ENCODE peak calls at places on chromosome 5, in seven cellular contexts. J is AG09319, Z is stomach, R is OCI-LY7, I is cardiac fibroblast, U is GM06990, X is endothelial cell. B is an unnamed sample.

GRCh38 chr5:106374956-106375355 is 1295.8 kb downstream of the EFNA5 start:
- DNase-seq in J (no peak), Z (no peak), R (no peak), I (no peak), U (no peak), X (no peak), B (no peak)

GRCh38 chr5:177312649-177313181 is 1.0 kb upstream of the MXD3 start:
- DNase-seq in J (no peak), Z (no peak), R (peak; percentile 92), I (no peak), U (peak; percentile 71), X (no peak), B (peak; percentile 37)

GRCh38 chr5:133273661-133274596 is 222.1 kb downstream of the HSPA4 start:
- DNase-seq in J (no peak), Z (no peak), R (no peak), I (peak; percentile 57), U (no peak), X (no peak), B (peak; percentile 12)

GRCh38 chr5:127322405-127322804 is 31.8 kb downstream of the MEGF10 start:
- DNase-seq in J (no peak), Z (no peak), R (no peak), I (no peak), U (no peak), X (no peak), B (no peak)

GRCh38 chr5:109409061-109409843 is 522 bp downstream of the PJA2 start:
- DNase-seq in J (peak; percentile 44), Z (peak; percentile 65), R (peak; percentile 79), I (peak; percentile 85), U (peak; percentile 87), X (peak; percentile 52), B (peak; percentile 63)

GRCh38 chr5:181191526-181192336 is 13.3 kb downstream of the TRIM7 start:
- DNase-seq in J (peak; percentile 87), Z (peak; percentile 97), R (peak; percentile 96), I (peak; percentile 98), U (peak; percentile 97), X (peak; percentile 97), B (peak; percentile 94)

GRCh38 chr5:10856646-10857332 is 95.8 kb upstream of the DAP start:
- DNase-seq in J (no peak), Z (peak; percentile 42), R (peak; percentile 24), I (peak; percentile 43), U (peak; percentile 19), X (peak; percentile 85), B (peak; percentile 69)

GRCh38 chr5:54551906-54552305 is 34.3 kb downstream of the SNX18 start:
- DNase-seq in J (no peak), Z (no peak), R (no peak), I (no peak), U (no peak), X (no peak), B (no peak)

GRCh38 chr5:40911278-40911677 is 2.0 kb downstream of the C7 start:
- DNase-seq in J (no peak), Z (no peak), R (no peak), I (peak; percentile 60), U (no peak), X (no peak), B (no peak)

GRCh38 chr5:130964238-130965192 is 200.5 kb downstream of the HINT1 start:
- DNase-seq in J (no peak), Z (no peak), R (no peak), I (no peak), U (no peak), X (no peak), B (no peak)

GRCh38 chr5:51748667-51749066 is 365.4 kb downstream of the ISL1 start:
- DNase-seq in J (no peak), Z (no peak), R (no peak), I (no peak), U (no peak), X (no peak), B (no peak)

GRCh38 chr5:28313543-28314334 is 1275.4 kb upstream of the CDH9 start:
- DNase-seq in J (no peak), Z (no peak), R (no peak), I (peak; percentile 20), U (no peak), X (no peak), B (no peak)

GRCh38 chr5:133635051-133635450 is 22.7 kb upstream of the FSTL4 start:
- DNase-seq in J (no peak), Z (no peak), R (no peak), I (no peak), U (no peak), X (no peak), B (peak; percentile 26)

GRCh38 chr5:151676719-151677118 is 10.0 kb downstream of the SPARC start:
- DNase-seq in J (no peak), Z (no peak), R (no peak), I (peak; percentile 54), U (no peak), X (peak; percentile 17), B (no peak)

GRCh38 chr5:145778144-145778900 is 56.8 kb downstream of the PRELID2 start:
- DNase-seq in J (no peak), Z (no peak), R (no peak), I (no peak), U (no peak), X (no peak), B (no peak)

GRCh38 chr5:72122619-72123018 is 15.3 kb downstream of the MAP1B start:
- DNase-seq in J (no peak), Z (no peak), R (no peak), I (no peak), U (no peak), X (no peak), B (no peak)

GRCh38 chr5:81425569-81425968 is 31.6 kb upstream of the ACOT12 start:
- DNase-seq in J (no peak), Z (no peak), R (peak; percentile 75), I (peak; percentile 74), U (peak; percentile 28), X (no peak), B (peak; percentile 47)

GRCh38 chr5:163162645-163163044 is 274.8 kb upstream of the CCNG1 start:
- DNase-seq in J (no peak), Z (no peak), R (no peak), I (no peak), U (no peak), X (no peak), B (no peak)

GRCh38 chr5:151733727-151734408 is 24.6 kb downstream of the ATOX1 start:
- DNase-seq in J (no peak), Z (no peak), R (no peak), I (peak; percentile 33), U (no peak), X (no peak), B (peak; percentile 82)

GRCh38 chr5:42908086-42908485 is 96.4 kb upstream of the SELENOP start:
- DNase-seq in J (no peak), Z (no peak), R (no peak), I (no peak), U (no peak), X (no peak), B (no peak)

GRCh38 chr5:42915306-42915866 is 103.7 kb upstream of the SELENOP start:
- DNase-seq in J (no peak), Z (no peak), R (no peak), I (no peak), U (no peak), X (no peak), B (no peak)

GRCh38 chr5:42908509-42909488 is 97.1 kb upstream of the SELENOP start:
- DNase-seq in J (peak; percentile 69), Z (peak; percentile 93), R (peak; percentile 85), I (peak; percentile 91), U (peak; percentile 62), X (peak; percentile 87), B (peak; percentile 74)

GRCh38 chr5:42912184-42912766 is 100.6 kb upstream of the SELENOP start:
- DNase-seq in J (peak; percentile 22), Z (no peak), R (peak; percentile 33), I (peak; percentile 77), U (no peak), X (peak; percentile 22), B (peak; percentile 39)
- TF ChIP-seq CTCF in J (peak; percentile 50), Z (no peak), R (peak; percentile 71), I (peak; percentile 56), U (peak; percentile 45), X (no peak), B (peak; percentile 72)

DNA sequence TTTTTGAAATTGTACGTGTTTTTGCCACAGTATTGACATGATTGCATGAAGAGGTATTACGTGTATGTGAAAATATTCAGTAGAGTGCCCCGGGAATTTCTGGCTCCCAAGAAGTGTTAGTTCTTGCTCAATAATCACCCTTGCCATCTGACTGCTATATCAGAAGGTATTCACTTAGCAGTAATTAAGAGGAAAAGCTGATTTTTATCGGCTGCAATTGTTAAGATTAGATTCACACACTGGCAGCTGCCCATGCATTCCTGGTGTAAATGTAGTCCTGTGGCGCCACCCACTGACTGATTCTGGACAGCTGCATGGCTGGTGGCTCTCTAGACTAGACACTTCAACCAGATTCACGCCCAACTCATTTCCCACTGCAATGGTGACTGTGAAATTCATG is 440.0 kb upstream of the ADAMTS16 start:
- DNase-seq in J (no peak), Z (no peak), R (peak; percentile 25), I (no peak), U (no peak), X (peak; percentile 80), B (peak; percentile 0)
- TF ChIP-seq CTCF in J (peak; percentile 2), Z (no peak), R (peak; percentile 70), I (peak; percentile 18), U (peak; percentile 10), X (peak; percentile 41), B (peak; percentile 37)

GRCh38 chr5:53019320-53019719 is 30.2 kb downstream of the ITGA2 start:
- DNase-seq in J (no peak), Z (no peak), R (no peak), I (peak; percentile 67), U (no peak), X (no peak), B (peak; percentile 94)
- TF ChIP-seq CTCF in J (no peak), Z (no peak), R (no peak), I (peak; percentile 43), U (no peak), X (no peak), B (peak; percentile 54)

GRCh38 chr5:147666419-147666818 is 116.1 kb downstream of the JAKMIP2 start:
- DNase-seq in J (no peak), Z (no peak), R (no peak), I (no peak), U (no peak), X (no peak), B (no peak)

GRCh38 chr5:147670815-147671214 is 111.7 kb downstream of the JAKMIP2 start:
- DNase-seq in J (no peak), Z (no peak), R (no peak), I (no peak), U (no peak), X (no peak), B (no peak)

GRCh38 chr5:147669113-147669869 is 113.2 kb downstream of the JAKMIP2 start:
- DNase-seq in J (no peak), Z (no peak), R (no peak), I (no peak), U (no peak), X (no peak), B (no peak)

GRCh38 chr5:147667363-147667762 is 115.2 kb downstream of the JAKMIP2 start:
- DNase-seq in J (no peak), Z (no peak), R (no peak), I (no peak), U (no peak), X (no peak), B (no peak)

DNA sequence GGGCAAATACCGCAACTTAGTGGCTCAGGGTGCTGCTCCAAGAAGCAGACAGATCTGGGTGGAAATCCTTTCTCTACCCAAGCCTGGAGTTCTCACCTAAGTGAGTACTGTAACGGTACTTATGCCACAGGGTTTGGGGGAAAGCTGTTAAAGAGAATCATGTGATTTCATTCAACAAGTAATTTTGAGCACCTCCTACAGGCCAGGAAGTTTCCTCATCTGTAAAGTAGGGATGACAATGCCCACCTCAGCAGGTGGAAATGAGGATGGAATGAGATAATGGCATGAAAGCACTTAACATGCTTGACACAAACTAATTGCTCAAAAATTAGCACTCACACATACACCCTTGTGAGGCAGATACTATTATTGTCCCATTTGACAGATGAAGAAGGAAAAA is 114.1 kb downstream of the JAKMIP2 start:
- DNase-seq in J (no peak), Z (no peak), R (no peak), I (no peak), U (no peak), X (no peak), B (no peak)
- TF ChIP-seq CTCF in J (no peak), Z (no peak), R (peak; percentile 14), I (no peak), U (no peak), X (no peak), B (no peak)

B was measured in HFFc6.